ENCODE peak calls at places on chromosomes 4 and X, in nine cellular contexts. N, U, P, Y, Z, K, O, Q and D are unnamed samples.
A peak's percentile ranks its signal among the peaks of the same experiment; 100 is the strongest.

GRCh38 chr4:23857353-23857752 is 32.5 kb downstream of the PPARGC1A start:
- DNase-seq in N (peak; percentile 33), U (no peak), P (no peak), Y (no peak), Z (no peak), K (no peak), O (peak; percentile 27), Q (no peak), D (no peak)

GRCh38 chrX:91414710-91415109 is 19.9 kb upstream of the PABPC5 start:
- DNase-seq in N (no peak), U (no peak), P (peak; percentile 29), Y (no peak), Z (no peak), K (peak; percentile 25), O (no peak), Q (no peak), D (peak; percentile 47)

GRCh38 chrX:134406230-134406794 is 53.7 kb upstream of the HPRT1 start:
- DNase-seq in N (no peak), U (no peak), P (no peak), Y (no peak), Z (no peak), K (peak; percentile 17), O (no peak), Q (no peak), D (no peak)

GRCh38 chrX:45070116-45071007 is 130.3 kb downstream of the DIPK2B start:
- DNase-seq in N (peak; percentile 44), U (no peak), P (peak; percentile 68), Y (no peak), Z (no peak), K (peak; percentile 58), O (peak; percentile 56), Q (no peak), D (peak; percentile 54)

GRCh38 chr4:55255171-55255570 is 90.9 kb upstream of the SRD5A3 start:
- DNase-seq in N (no peak), U (no peak), P (no peak), Y (no peak), Z (no peak), K (peak; percentile 9), O (peak; percentile 64), Q (no peak), D (no peak)

GRCh38 chrX:74923942-74924448 is 1.3 kb downstream of the NEXMIF start:
- DNase-seq in N (no peak), U (no peak), P (no peak), Y (no peak), Z (no peak), K (no peak), O (no peak), Q (peak; percentile 16), D (peak; percentile 15)

GRCh38 chr4:57190651-57191481 is 80.7 kb upstream of the IGFBP7 start:
- DNase-seq in N (peak; percentile 23), U (no peak), P (peak; percentile 57), Y (no peak), Z (no peak), K (peak; percentile 75), O (peak; percentile 35), Q (peak; percentile 27), D (peak; percentile 85)

GRCh38 chrX:44344194-44344593 is 722 bp upstream of the EFHC2 start:
- DNase-seq in N (peak; percentile 2), U (peak; percentile 35), P (no peak), Y (no peak), Z (no peak), K (peak; percentile 19), O (no peak), Q (peak; percentile 38), D (peak; percentile 61)

GRCh38 chrX:142095816-142096215 is 109.3 kb downstream of the MAGEC2 start:
- DNase-seq in N (no peak), U (no peak), P (no peak), Y (no peak), Z (no peak), K (no peak), O (peak; percentile 4), Q (no peak), D (no peak)
- H3K27me3 ChIP-seq in N (no peaks in the 10 kb centered on the region), U (no peaks in the 10 kb centered on the region), P (no peaks in the 10 kb centered on the region), Y (no peaks in the 10 kb centered on the region), Z (no peaks in the 10 kb centered on the region), K (no peaks in the 10 kb centered on the region), O (no peaks in the 10 kb centered on the region), Q (no peaks in the 10 kb centered on the region), D (no peaks in the 10 kb centered on the region)

GRCh38 chr4:1576200-1576960 is 107.7 kb downstream of the FAM53A start:
- DNase-seq in N (no peak), U (no peak), P (no peak), Y (no peak), Z (peak; percentile 38), K (no peak), O (no peak), Q (no peak), D (no peak)
- H3K27me3 ChIP-seq in N (no peaks in the 10 kb centered on the region), U (no peaks in the 10 kb centered on the region), P (no peaks in the 10 kb centered on the region), Y (peaks cover 13% of the 10 kb centered on the region), Z (peaks cover 56% of the 10 kb centered on the region), K (peaks cover 10% of the 10 kb centered on the region), O (no peaks in the 10 kb centered on the region), Q (peaks cover 10% of the 10 kb centered on the region), D (no peaks in the 10 kb centered on the region)

DNA sequence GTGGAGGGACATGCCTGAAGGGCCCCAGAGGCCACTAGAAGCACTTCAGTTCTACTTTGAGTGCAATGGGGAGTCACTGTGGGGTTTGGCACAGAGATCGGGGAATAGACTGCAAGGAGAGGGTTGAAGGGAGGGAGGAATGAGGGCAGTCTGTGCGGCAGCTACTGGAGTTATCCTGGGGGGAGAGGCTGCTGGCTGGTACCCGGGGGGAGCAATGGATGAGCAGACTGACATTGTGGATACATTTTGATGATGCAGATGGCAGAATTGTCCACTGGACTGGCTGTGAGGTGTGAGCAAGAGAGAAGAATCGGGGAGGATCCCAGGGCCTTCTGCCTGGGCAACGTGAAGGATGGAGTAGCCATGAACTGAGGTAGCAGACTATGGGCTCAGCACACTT is 2.8 kb upstream of the MAMLD1 start:
- DNase-seq in N (no peak), U (no peak), P (no peak), Y (no peak), Z (no peak), K (no peak), O (no peak), Q (no peak), D (no peak)
- H3K27me3 ChIP-seq in N (no peaks in the 10 kb centered on the region), U (peaks cover 5% of the 10 kb centered on the region), P (no peaks in the 10 kb centered on the region), Y (peaks cover 7% of the 10 kb centered on the region), Z (peaks cover 10% of the 10 kb centered on the region), K (peaks cover 53% of the 10 kb centered on the region), O (no peaks in the 10 kb centered on the region), Q (peaks cover 34% of the 10 kb centered on the region), D (no peaks in the 10 kb centered on the region)

GRCh38 chr4:147851135-147851534 is 119.2 kb downstream of the ARHGAP10 start:
- DNase-seq in N (no peak), U (no peak), P (no peak), Y (no peak), Z (no peak), K (no peak), O (no peak), Q (no peak), D (no peak)

GRCh38 chr4:147846318-147847135 is 114.6 kb downstream of the ARHGAP10 start:
- DNase-seq in N (no peak), U (no peak), P (no peak), Y (no peak), Z (no peak), K (no peak), O (no peak), Q (no peak), D (no peak)

GRCh38 chr4:147853706-147854105 is 121.8 kb downstream of the ARHGAP10 start:
- DNase-seq in N (no peak), U (no peak), P (no peak), Y (no peak), Z (no peak), K (no peak), O (no peak), Q (no peak), D (no peak)

GRCh38 chr4:147847947-147848590 is 116.2 kb downstream of the ARHGAP10 start:
- DNase-seq in N (no peak), U (no peak), P (no peak), Y (no peak), Z (no peak), K (no peak), O (no peak), Q (no peak), D (no peak)

DNA sequence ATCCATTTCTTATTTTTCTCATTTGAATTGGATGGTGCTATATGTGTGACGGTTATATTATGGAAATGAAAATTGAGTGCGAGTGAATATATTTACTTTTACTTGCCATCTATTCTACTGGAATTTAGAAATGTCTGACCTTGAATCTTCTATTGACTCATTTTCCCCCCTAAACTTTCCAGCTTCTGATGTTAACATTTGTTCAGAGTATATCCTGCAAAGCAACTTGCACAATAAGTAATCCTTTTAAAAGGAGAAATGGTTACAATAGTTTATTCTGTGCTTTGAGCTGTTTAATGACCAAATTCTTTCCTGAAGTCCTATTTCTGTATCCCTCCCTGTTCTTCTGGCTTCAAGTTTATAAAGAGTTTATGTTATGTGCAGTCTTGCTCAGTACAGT is 116.7 kb downstream of the ARHGAP10 start:
- DNase-seq in N (no peak), U (no peak), P (no peak), Y (no peak), Z (no peak), K (no peak), O (no peak), Q (no peak), D (no peak)
- H3K27me3 ChIP-seq in N (no peaks in the 10 kb centered on the region), U (no peaks in the 10 kb centered on the region), P (no peaks in the 10 kb centered on the region), Y (no peaks in the 10 kb centered on the region), Z (no peaks in the 10 kb centered on the region), K (no peaks in the 10 kb centered on the region), O (no peaks in the 10 kb centered on the region), Q (no peaks in the 10 kb centered on the region), D (no peaks in the 10 kb centered on the region)